ENCODE peak calls at places on chromosome 4, in four cellular contexts. Q is prostate gland; M is CD8-positive, alpha-beta T cell; P is cardiac muscle cell. T is an unnamed sample. For H3K27me3, the result is how much of the 10 kb centered on the place peaks cover.

GRCh38 chr4:51835079-51835478 is 7.9 kb upstream of the DCUN1D4 start:
- DNase-seq in Q (no peak), M (no peak), P (no peak), T (no peak)

GRCh38 chr4:87555751-87556619 is 26.8 kb upstream of the SPARCL1 start:
- DNase-seq in Q (no peak), M (no peak), P (peak), T (no peak)

GRCh38 chr4:66160606-66161005 is 490.3 kb upstream of the EPHA5 start:
- DNase-seq in Q (no peak), M (no peak), P (peak), T (no peak)

GRCh38 chr4:137360701-137361213 is 171.5 kb downstream of the PCDH18 start:
- DNase-seq in Q (no peak), M (no peak), P (no peak), T (no peak)

GRCh38 chr4:45831692-45832091 is 292.2 kb downstream of the GABRG1 start:
- DNase-seq in Q (no peak), M (no peak), P (no peak), T (no peak)

GRCh38 chr4:58214376-58214775 is 1104.2 kb upstream of the IGFBP7 start:
- DNase-seq in Q (no peak), M (no peak), P (no peak), T (no peak)

GRCh38 chr4:39026096-39026495 is 6.1 kb downstream of the TMEM156 start:
- DNase-seq in Q (no peak), M (no peak), P (no peak), T (no peak)

GRCh38 chr4:166422475-166422874 is 549.4 kb downstream of the TLL1 start:
- DNase-seq in Q (no peak), M (no peak), P (peak), T (no peak)

GRCh38 chr4:123488916-123489315 is 92.3 kb downstream of the SPRY1 start:
- DNase-seq in Q (no peak), M (no peak), P (peak), T (no peak)

DNA sequence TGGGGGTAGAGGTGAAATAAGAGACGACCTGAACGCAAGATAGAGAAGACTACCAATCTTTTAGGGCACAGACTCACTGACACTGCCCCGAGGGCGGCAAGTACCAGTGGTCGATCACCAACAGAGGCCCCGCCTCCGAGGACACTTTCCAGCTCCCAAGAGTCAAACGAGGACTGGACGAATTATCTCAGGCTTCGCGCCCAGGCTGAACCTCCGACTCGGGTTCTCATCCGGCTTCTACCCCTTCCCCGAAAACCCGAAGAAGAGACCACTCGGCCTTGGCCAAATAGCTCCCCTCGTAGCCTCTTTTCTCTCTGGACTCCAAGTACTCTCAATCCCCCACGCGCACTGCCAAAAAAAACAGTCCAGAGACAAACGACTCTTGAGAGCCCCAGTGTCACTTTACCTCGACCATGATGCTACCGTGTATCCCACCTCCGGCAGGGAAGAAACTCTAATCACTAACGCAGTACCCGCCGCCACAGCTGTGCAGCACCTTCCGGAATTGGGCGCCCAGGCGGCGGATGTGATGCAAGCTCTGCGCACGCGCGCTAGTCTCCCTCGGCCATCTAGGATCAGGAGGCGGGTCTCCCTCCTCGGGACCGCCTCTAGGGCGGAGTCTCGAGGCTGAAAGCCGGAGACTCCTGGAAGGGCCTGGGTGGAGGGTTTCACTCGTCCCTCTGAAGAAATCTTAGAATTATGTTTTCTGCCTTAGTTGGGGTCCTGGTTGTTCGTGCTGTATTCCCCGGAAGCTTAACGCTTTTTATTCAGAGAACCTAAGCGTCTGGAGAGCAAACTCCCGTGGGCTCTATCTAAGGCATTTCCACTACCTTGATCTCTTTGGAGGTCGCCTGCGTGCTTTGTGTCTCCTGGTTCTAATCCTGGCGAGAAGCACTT is at the start of gene PLRG1:
- DNase-seq in Q (peak), M (peak), P (peak), T (peak)
- TF ChIP-seq CTCF in Q (peak), M (no peak), P (no peak), T (peak)

GRCh38 chr4:83387922-83388676 is 53.5 kb upstream of the HPSE start:
- DNase-seq in Q (no peak), M (peak), P (peak), T (no peak)

GRCh38 chr4:83389037-83389755 is 54.5 kb upstream of the HPSE start:
- DNase-seq in Q (no peak), M (no peak), P (no peak), T (no peak)

GRCh38 chr4:83389756-83390505 is 55.3 kb upstream of the HPSE start:
- DNase-seq in Q (no peak), M (no peak), P (no peak), T (no peak)

GRCh38 chr4:83392562-83392961 is 57.9 kb upstream of the HPSE start:
- DNase-seq in Q (no peak), M (no peak), P (no peak), T (no peak)

DNA sequence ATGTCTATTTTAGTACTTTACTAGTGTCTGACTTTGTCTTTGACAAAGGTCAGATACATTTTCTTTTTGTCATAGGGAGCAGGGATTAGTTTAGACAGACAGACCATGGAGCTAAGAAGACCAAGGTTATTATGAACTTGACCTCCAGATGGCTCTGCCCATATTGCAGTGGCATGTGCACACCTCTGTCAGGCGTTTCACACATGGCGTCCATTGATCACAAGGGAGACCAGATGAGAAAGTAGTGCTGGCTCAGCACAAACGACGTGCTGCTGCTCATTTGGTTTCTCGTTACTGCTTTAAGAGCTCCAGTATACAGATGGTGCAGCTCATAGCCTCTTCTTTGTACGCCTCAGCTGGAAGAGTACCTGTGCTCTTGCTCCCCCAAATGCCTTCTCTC is 56.3 kb upstream of the HPSE start:
- DNase-seq in Q (no peak), M (no peak), P (no peak), T (no peak)
- H3K27me3 ChIP-seq in Q (under half), M (under half), P (under half), T (under half)

GRCh38 chr4:121674696-121675095 is 22.1 kb downstream of the ANXA5 start:
- DNase-seq in Q (no peak), M (no peak), P (no peak), T (no peak)

GRCh38 chr4:121676388-121677075 is 20.2 kb downstream of the ANXA5 start:
- DNase-seq in Q (no peak), M (no peak), P (no peak), T (no peak)

GRCh38 chr4:121674191-121674590 is 22.6 kb downstream of the ANXA5 start:
- DNase-seq in Q (no peak), M (no peak), P (no peak), T (no peak)

GRCh38 chr4:121677524-121677923 is 19.3 kb downstream of the ANXA5 start:
- DNase-seq in Q (no peak), M (no peak), P (no peak), T (no peak)

GRCh38 chr4:121675715-121676114 is 21.1 kb downstream of the ANXA5 start:
- DNase-seq in Q (no peak), M (no peak), P (peak), T (no peak)
- TF ChIP-seq CTCF in Q (no peak), M (no peak), P (peak), T (peak)

GRCh38 chr4:80189581-80189955 is 7.7 kb upstream of the PRDM8 start:
- DNase-seq in Q (no peak), M (no peak), P (no peak), T (no peak)

GRCh38 chr4:80189956-80190671 is 7.2 kb upstream of the PRDM8 start:
- DNase-seq in Q (no peak), M (no peak), P (peak), T (no peak)

GRCh38 chr4:80195441-80196139 is 1.7 kb upstream of the PRDM8 start:
- DNase-seq in Q (no peak), M (no peak), P (no peak), T (no peak)

GRCh38 chr4:80192252-80192866 is 4.9 kb upstream of the PRDM8 start:
- DNase-seq in Q (no peak), M (no peak), P (no peak), T (no peak)

GRCh38 chr4:80192937-80193336 is 4.4 kb upstream of the PRDM8 start:
- DNase-seq in Q (no peak), M (no peak), P (peak), T (no peak)
- H3K27me3 ChIP-seq in Q (under half), M (under half), P (half or more), T (under half)

DNA sequence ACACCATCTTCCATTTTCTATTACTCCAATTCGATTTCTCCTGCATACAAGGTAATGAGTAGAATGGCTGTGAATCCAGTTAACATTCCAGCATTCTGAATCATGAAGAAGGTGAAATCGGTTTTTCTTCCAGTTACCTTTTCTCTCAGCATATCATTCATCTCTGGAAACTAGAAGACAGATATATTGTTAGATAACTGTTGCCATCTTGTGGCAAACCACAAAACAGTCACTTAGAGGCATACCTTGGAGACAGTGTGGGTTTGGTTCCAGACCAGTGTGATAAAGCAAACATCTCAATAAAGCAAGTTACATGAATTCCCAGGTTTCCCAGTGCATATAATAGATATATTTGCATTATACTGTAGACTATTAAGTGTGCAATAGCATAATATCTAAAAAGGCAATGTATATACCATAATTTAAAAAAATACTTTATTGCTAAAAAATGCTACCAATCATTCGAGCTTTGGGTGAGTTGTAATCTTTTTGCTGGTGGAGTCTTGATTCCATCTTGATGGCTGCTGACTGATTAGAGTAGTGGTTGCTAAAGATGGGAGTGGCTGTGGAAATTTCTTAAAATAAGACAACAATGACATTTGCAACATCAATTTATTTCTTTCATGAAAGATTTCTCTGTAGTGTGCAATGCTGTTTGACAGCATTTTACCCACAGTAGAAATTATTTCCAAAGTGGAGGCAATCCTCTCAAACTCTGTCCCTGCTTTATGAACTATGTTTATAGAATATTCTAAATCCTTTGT is 82.1 kb downstream of the SLC39A8 start:
- DNase-seq in Q (peak), M (no peak), P (peak), T (no peak)
- TF ChIP-seq CTCF in Q (peak), M (peak), P (peak), T (peak)

GRCh38 chr4:139824882-139825522 is 159.4 kb downstream of the MGST2 start:
- DNase-seq in Q (no peak), M (no peak), P (no peak), T (no peak)

GRCh38 chr4:139823345-139823744 is 157.7 kb downstream of the MGST2 start:
- DNase-seq in Q (no peak), M (no peak), P (no peak), T (no peak)

GRCh38 chr4:139823746-139824145 is 158.1 kb downstream of the MGST2 start:
- DNase-seq in Q (no peak), M (no peak), P (no peak), T (no peak)

GRCh38 chr4:139822391-139822790 is 156.8 kb downstream of the MGST2 start:
- DNase-seq in Q (no peak), M (no peak), P (no peak), T (no peak)

GRCh38 chr4:139825523-139826014 is 159.9 kb downstream of the MGST2 start:
- DNase-seq in Q (no peak), M (no peak), P (no peak), T (peak)
- H3K27me3 ChIP-seq in Q (under half), M (under half), P (under half), T (under half)

GRCh38 chr4:150251752-150252190 is 173.5 kb downstream of the DCLK2 start:
- DNase-seq in Q (no peak), M (no peak), P (peak), T (peak)
- TF ChIP-seq CTCF in Q (no peak), M (no peak), P (peak), T (peak)

T was measured in BE2C.